ENCODE peak calls at places on chromosome 15, in seven cellular contexts. S is stimulated activated CD4-positive, alpha-beta T cell treated with anti-CD3 and anti-CD28 coated beads, Interleukin-1b, Interleukin-23, amount 100 ng/mL, for 1 hour; H is naive thymus-derived CD8-positive, alpha-beta T cell; W is NCI-H460; D is nucleus accumbens; U is caudate nucleus; Z is Right ventricle myocardium superior. T is an unnamed sample.

GRCh38 chr15:55532944-55533343 is 24.9 kb upstream of the DNAAF4 start:
- DNase-seq in S (no peak), H (no peak), W (no peak), D (no peak), U (no peak), Z (no peak), T (no peak)

GRCh38 chr15:83018477-83018876 is 7.0 kb upstream of the C15orf40 start:
- DNase-seq in S (no peak), H (no peak), W (no peak), D (no peak), U (no peak), Z (no peak), T (no peak)

GRCh38 chr15:75230524-75231371 is 27.4 kb upstream of the GOLGA6C start:
- DNase-seq in S (no peak), H (peak; percentile 57), W (no peak), D (no peak), U (no peak), Z (no peak), T (no peak)

GRCh38 chr15:87403973-87404372 is 852.6 kb downstream of the NTRK3 start:
- DNase-seq in S (no peak), H (no peak), W (no peak), D (no peak), U (no peak), Z (no peak), T (no peak)

GRCh38 chr15:69044899-69045298 is 30.4 kb downstream of the NOX5 start:
- DNase-seq in S (no peak), H (no peak), W (peak; percentile 86), D (no peak), U (no peak), Z (no peak), T (no peak)

GRCh38 chr15:95013379-95013778 is 782.0 kb downstream of the MCTP2 start:
- DNase-seq in S (no peak), H (no peak), W (no peak), D (no peak), U (no peak), Z (no peak), T (no peak)

GRCh38 chr15:84699538-84700191 is 16.3 kb downstream of the SEC11A start:
- DNase-seq in S (no peak), H (no peak), W (no peak), D (no peak), U (no peak), Z (no peak), T (no peak)

GRCh38 chr15:77629070-77630030 is 3.4 kb downstream of the LINGO1 start:
- DNase-seq in S (no peak), H (no peak), W (no peak), D (no peak), U (no peak), Z (no peak), T (no peak)

GRCh38 chr15:101256756-101257155 is 4.9 kb upstream of the CHSY1 start:
- DNase-seq in S (no peak), H (no peak), W (no peak), D (no peak), U (no peak), Z (no peak), T (no peak)

GRCh38 chr15:38683382-38684242 is 119.0 kb upstream of the RASGRP1 start:
- DNase-seq in S (peak; percentile 45), H (peak; percentile 82), W (peak; percentile 38), D (no peak), U (no peak), Z (peak; percentile 47), T (peak; percentile 56)

GRCh38 chr15:91408476-91409076 is 308.5 kb downstream of the SV2B start:
- DNase-seq in S (no peak), H (no peak), W (no peak), D (no peak), U (no peak), Z (no peak), T (no peak)

GRCh38 chr15:37100109-37100873 is at the start of gene MEIS2:
- DNase-seq in S (no peak), H (peak; percentile 64), W (peak; percentile 81), D (peak; percentile 78), U (peak; percentile 48), Z (peak; percentile 97), T (no peak)

GRCh38 chr15:69703495-69704187 is 251.0 kb downstream of the RPLP1 start:
- DNase-seq in S (no peak), H (no peak), W (no peak), D (no peak), U (no peak), Z (no peak), T (no peak)

GRCh38 chr15:43237842-43238470 is 17.1 kb upstream of the EPB42 start:
- DNase-seq in S (no peak), H (no peak), W (no peak), D (no peak), U (no peak), Z (no peak), T (no peak)

GRCh38 chr15:89999676-90000174 is 1.4 kb upstream of the ZNF710 start:
- DNase-seq in S (no peak), H (no peak), W (no peak), D (no peak), U (no peak), Z (peak; percentile 48), T (no peak)

GRCh38 chr15:79682285-79682684 is 214.5 kb downstream of the MTHFS start:
- DNase-seq in S (no peak), H (no peak), W (no peak), D (peak; percentile 2), U (no peak), Z (peak; percentile 51), T (no peak)

GRCh38 chr15:62739082-62739481 is 303.5 kb upstream of the TPM1 start:
- DNase-seq in S (no peak), H (no peak), W (no peak), D (no peak), U (no peak), Z (no peak), T (no peak)

T was measured in CD4-positive, CD25-positive, alpha-beta regulatory T cell.